ENCODE peak calls at places on chromosomes 4 and X, in seven cellular contexts. K, N, B, R, C, L and D are unnamed samples.

GRCh38 chr4:47561331-47561730 is 76.3 kb downstream of the ATP10D start:
- DNase-seq in L (no peak), N (no peak), B (no peak), C (no peak), R (no peak), K (no peak), D (no peak)

GRCh38 chrX:134948333-134949241 is 42.2 kb upstream of the SMIM10 start:
- DNase-seq in C (no peak), B (no peak), N (no peak), K (peak), R (no peak), L (no peak), D (no peak)

GRCh38 chr4:158769175-158769831 is 477 bp downstream of the FNIP2 start:
- DNase-seq in K (peak), C (no peak), B (no peak), N (peak), R (peak), L (peak), D (peak)

GRCh38 chr4:1534076-1534872 is 128.0 kb upstream of the NKX1-1 start:
- DNase-seq in K (no peak), B (no peak), R (peak), N (no peak), C (no peak), L (no peak), D (no peak)

GRCh38 chr4:61958591-61958990 is 758.5 kb downstream of the ADGRL3 start:
- DNase-seq in C (no peak), B (no peak), K (no peak), R (no peak), L (no peak), N (no peak), D (no peak)

GRCh38 chrX:106415276-106415895 is 196.4 kb upstream of the RADX start:
- DNase-seq in N (peak), L (peak), R (no peak), B (no peak), K (peak), C (peak), D (no peak)

GRCh38 chrX:53186363-53186762 is 38.6 kb downstream of the KDM5C start:
- DNase-seq in C (no peak), R (no peak), K (peak), N (no peak), B (no peak), L (no peak), D (no peak)

GRCh38 chr4:18689308-18689915 is 667.9 kb upstream of the LCORL start:
- DNase-seq in K (peak), C (peak), R (no peak), N (peak), L (peak), B (no peak), D (no peak)

GRCh38 chrX:121579016-121579760 is 531.8 kb downstream of the GLUD2 start:
- DNase-seq in L (peak), B (peak), R (no peak), C (no peak), N (no peak), K (peak), D (no peak)

GRCh38 chrX:115988825-115989224 is 181.7 kb upstream of the AGTR2 start:
- DNase-seq in C (no peak), B (no peak), L (no peak), R (no peak), N (no peak), K (peak), D (no peak)

GRCh38 chr4:7692451-7693236 is 247.0 kb downstream of the AFAP1 start:
- DNase-seq in L (no peak), K (no peak), N (no peak), R (peak), B (no peak), C (no peak), D (no peak)

GRCh38 chr4:41990029-41990382 is 324 bp upstream of the SLC30A9 start:
- DNase-seq in N (no peak), K (peak), L (no peak), C (no peak), R (no peak), B (no peak), D (no peak)

GRCh38 chr4:182197611-182198010 is 45.6 kb upstream of the TENM3 start:
- DNase-seq in N (no peak), R (no peak), L (no peak), C (no peak), K (no peak), B (no peak), D (no peak)

GRCh38 chrX:154305481-154306205 is 10.0 kb downstream of the TKTL1 start:
- DNase-seq in B (no peak), N (no peak), K (no peak), C (no peak), R (no peak), L (no peak), D (no peak)

GRCh38 chr4:183626168-183626567 is 32.8 kb downstream of the RWDD4 start:
- DNase-seq in B (no peak), R (no peak), K (no peak), C (no peak), L (no peak), N (no peak), D (no peak)

GRCh38 chrX:84415155-84415554 is 87.1 kb downstream of the HDX start:
- DNase-seq in R (no peak), K (no peak), B (no peak), C (no peak), L (no peak), N (no peak), D (no peak)

GRCh38 chrX:134875679-134876078 is 115.1 kb upstream of the SMIM10 start:
- DNase-seq in R (no peak), L (no peak), B (no peak), K (no peak), C (no peak), N (no peak), D (no peak)

GRCh38 chr4:108783666-108784463 is 21.0 kb upstream of the ETNPPL start:
- DNase-seq in K (peak), N (no peak), B (no peak), R (no peak), L (peak), C (no peak), D (no peak)

GRCh38 chr4:112284166-112284565 is 1.5 kb downstream of the TIFA start:
- DNase-seq in K (peak), N (no peak), C (no peak), L (no peak), R (no peak), B (no peak), D (no peak)

GRCh38 chr4:73434311-73434710 is 1.7 kb upstream of the AFP start:
- DNase-seq in R (no peak), B (no peak), C (peak), K (peak), L (peak), N (no peak), D (no peak)

GRCh38 chr4:106021737-106022410 is 126.6 kb downstream of the NPNT start:
- DNase-seq in K (no peak), N (no peak), R (no peak), C (no peak), B (no peak), L (no peak), D (no peak)

GRCh38 chr4:128347930-128348660 is 60.5 kb upstream of the PGRMC2 start:
- DNase-seq in C (no peak), K (peak), R (no peak), B (no peak), N (no peak), L (no peak), D (no peak)

GRCh38 chr4:181647396-181648107 is 595.6 kb upstream of the TENM3 start:
- DNase-seq in C (no peak), K (peak), L (no peak), R (no peak), N (no peak), B (no peak), D (no peak)

GRCh38 chr4:183241322-183241640 is 78.8 kb downstream of the CLDN22 start:
- DNase-seq in L (no peak), C (no peak), B (no peak), K (peak), R (no peak), N (no peak), D (no peak)

GRCh38 chr4:90099795-90100194 is 27.4 kb upstream of the CCSER1 start:
- DNase-seq in K (no peak), L (no peak), N (no peak), C (no peak), R (no peak), B (no peak), D (no peak)

GRCh38 chr4:8159522-8160232 is 1.1 kb upstream of the ABLIM2 start:
- DNase-seq in B (no peak), L (no peak), K (no peak), N (no peak), C (no peak), R (peak), D (no peak)

GRCh38 chr4:53962516-53963225 is 101.7 kb downstream of the CHIC2 start:
- DNase-seq in C (no peak), L (no peak), K (peak), R (no peak), B (no peak), N (no peak), D (no peak)

GRCh38 chr4:43242611-43243010 is 350.1 kb downstream of the GRXCR1 start:
- DNase-seq in C (no peak), L (no peak), R (no peak), N (no peak), K (peak), B (no peak), D (no peak)

GRCh38 chr4:2934077-2934812 is 29.0 kb downstream of the NOP14 start:
- DNase-seq in N (no peak), B (no peak), L (no peak), R (peak), K (peak), C (peak), D (peak)

GRCh38 chr4:26558166-26558895 is 25.6 kb upstream of the TBC1D19 start:
- DNase-seq in R (no peak), N (no peak), C (no peak), K (peak), L (no peak), B (no peak), D (no peak)

GRCh38 chr4:23888421-23889319 is 1.2 kb downstream of the PPARGC1A start:
- DNase-seq in B (no peak), L (peak), R (no peak), N (no peak), K (peak), C (no peak), D (no peak)

GRCh38 chr4:144709159-144709558 is 63.2 kb downstream of the HHIP start:
- DNase-seq in R (no peak), C (no peak), K (peak), L (no peak), B (no peak), N (no peak), D (no peak)

GRCh38 chr4:176277162-176277904 is 8.3 kb upstream of the ASB5 start:
- DNase-seq in L (peak), R (peak), C (peak), K (peak), B (no peak), N (peak), D (no peak)

GRCh38 chrX:31546130-31546529 is 474.3 kb upstream of the FTHL17 start:
- DNase-seq in C (no peak), K (peak), R (no peak), L (no peak), B (no peak), N (no peak), D (no peak)

GRCh38 chr4:76272582-76272981 is 21.1 kb downstream of the FAM47E start:
- DNase-seq in L (no peak), N (no peak), K (no peak), R (no peak), C (no peak), B (no peak), D (no peak)

GRCh38 chr4:87620491-87620890 is 12.2 kb downstream of the DSPP start:
- DNase-seq in N (no peak), B (no peak), R (no peak), C (no peak), L (no peak), K (no peak), D (no peak)

GRCh38 chr4:80006935-80007744 is 65.9 kb downstream of the ANTXR2 start:
- DNase-seq in B (no peak), K (peak), R (no peak), N (no peak), C (no peak), L (peak), D (no peak)

GRCh38 chr4:142041788-142042187 is 405.4 kb downstream of the IL15 start:
- DNase-seq in B (no peak), L (no peak), R (no peak), C (no peak), N (no peak), K (no peak), D (no peak)

GRCh38 chr4:142043509-142043908 is 407.1 kb downstream of the IL15 start:
- DNase-seq in L (no peak), R (no peak), B (no peak), K (no peak), N (no peak), C (no peak), D (no peak)

GRCh38 chr4:142044271-142044670 is 407.9 kb downstream of the IL15 start:
- DNase-seq in K (no peak), N (no peak), R (no peak), B (no peak), L (no peak), C (no peak), D (no peak)

GRCh38 chr4:142040043-142040442 is 403.7 kb downstream of the IL15 start:
- DNase-seq in B (no peak), N (peak), L (no peak), C (no peak), R (no peak), K (no peak), D (no peak)

DNA sequence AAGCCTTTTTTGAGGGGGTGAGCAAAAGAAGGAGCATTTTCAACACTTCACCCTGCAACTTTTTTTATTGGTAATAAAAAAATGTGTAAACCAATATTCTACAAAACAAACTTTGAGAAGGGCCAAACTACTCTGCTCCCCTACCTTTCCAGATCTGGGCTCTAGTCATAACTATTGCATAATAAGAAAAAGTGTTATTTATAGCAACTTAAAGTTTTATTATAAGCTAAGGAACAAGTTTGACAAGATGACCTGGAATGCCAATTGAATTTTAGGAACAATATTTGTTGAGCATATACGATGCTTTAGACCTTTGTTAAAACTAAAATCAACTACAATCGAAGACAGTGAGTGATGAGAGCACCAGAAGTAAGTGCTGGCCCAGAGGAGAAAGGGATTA is 409.6 kb downstream of the IL15 start:
- DNase-seq in N (no peak), K (no peak), L (no peak), R (no peak), B (no peak), C (no peak), D (no peak)
- TF ChIP-seq CTCF in N (no peak), K (no peak), L (no peak), R (no peak), B (no peak), C (no peak), D (no peak)

GRCh38 chr4:161629694-161630441 is 533.9 kb downstream of the FSTL5 start:
- DNase-seq in L (no peak), C (no peak), R (no peak), K (no peak), B (no peak), N (no peak), D (no peak)
- TF ChIP-seq CTCF in L (no peak), C (no peak), R (no peak), K (no peak), B (no peak), N (no peak), D (no peak)

GRCh38 chrX:10014462-10015373 is 47.6 kb downstream of the CLDN34 start:
- DNase-seq in L (peak), K (peak), N (peak), B (no peak), C (peak), R (peak), D (peak)

GRCh38 chrX:10015711-10016515 is 48.8 kb downstream of the CLDN34 start:
- DNase-seq in B (no peak), R (peak), C (peak), L (peak), K (no peak), N (peak), D (peak)

GRCh38 chrX:10021461-10022272 is 54.5 kb downstream of the CLDN34 start:
- DNase-seq in B (no peak), C (no peak), R (no peak), L (no peak), K (peak), N (no peak), D (no peak)

GRCh38 chrX:10016516-10017132 is 49.5 kb downstream of the CLDN34 start:
- DNase-seq in B (no peak), N (no peak), K (no peak), L (no peak), R (no peak), C (no peak), D (no peak)

DNA sequence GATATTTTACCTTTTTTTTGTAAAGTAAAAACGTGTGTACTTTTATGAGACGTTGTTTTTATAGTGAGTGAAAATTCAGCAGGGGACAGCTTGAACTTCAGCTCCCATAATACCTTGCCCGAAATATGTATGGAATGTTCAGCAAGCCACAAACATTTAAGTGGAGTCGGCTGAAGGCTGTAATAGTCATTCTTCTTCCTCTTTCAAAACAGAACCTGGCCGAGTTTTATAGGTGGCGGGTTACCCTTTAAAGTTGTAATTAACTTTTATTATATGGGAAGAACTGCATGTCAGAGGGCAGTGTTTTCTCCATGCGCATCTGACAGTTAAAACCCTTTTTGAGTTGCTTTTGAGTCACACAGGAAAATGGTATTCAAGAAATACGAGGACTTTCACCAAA is 50.7 kb downstream of the CLDN34 start:
- DNase-seq in R (no peak), L (no peak), K (peak), N (no peak), C (no peak), B (no peak), D (no peak)
- TF ChIP-seq CTCF in R (no peak), L (no peak), K (no peak), N (no peak), C (no peak), B (no peak), D (no peak)

GRCh38 chr4:71709961-71710360 is 73.9 kb downstream of the GC start:
- DNase-seq in C (no peak), L (no peak), N (no peak), R (no peak), K (no peak), B (no peak), D (no peak)
- TF ChIP-seq CTCF in C (no peak), L (peak), N (no peak), R (no peak), K (no peak), B (peak), D (no peak)